ENCODE peak calls at places on chromosome 13, in seven cellular contexts. B is GM12878, X is lung, P is neural progenitor cell, Q is BJ, J is Peyer's patch, I is heart right ventricle. V is an unnamed sample.

GRCh38 chr13:70723732-70724131 is 615.5 kb upstream of the KLHL1 start:
- DNase-seq in P (no peak), Q (no peak), I (no peak), X (no peak), B (no peak), J (no peak), V (no peak)

GRCh38 chr13:32228330-32229041 is 86.7 kb downstream of the ZAR1L start:
- DNase-seq in Q (no peak), J (no peak), B (no peak), I (no peak), X (no peak), P (no peak), V (no peak)

GRCh38 chr13:98827449-98827848 is 75.0 kb upstream of the SLC15A1 start:
- DNase-seq in Q (no peak), P (peak; percentile 67), I (no peak), X (no peak), B (no peak), J (no peak), V (no peak)

GRCh38 chr13:59094149-59094548 is 1069.6 kb downstream of the DIAPH3 start:
- DNase-seq in P (no peak), B (no peak), I (no peak), J (no peak), X (no peak), Q (no peak), V (no peak)

GRCh38 chr13:74710006-74710405 is 575.8 kb upstream of the KLF12 start:
- DNase-seq in B (no peak), Q (peak; percentile 12), X (no peak), J (no peak), I (no peak), P (no peak), V (no peak)

GRCh38 chr13:98279473-98280175 is 102.6 kb upstream of the RNF113B start:
- DNase-seq in B (peak; percentile 41), X (no peak), P (no peak), I (no peak), J (no peak), Q (no peak), V (peak; percentile 5)

GRCh38 chr13:73189365-73189764 is 130.6 kb downstream of the KLF5 start:
- DNase-seq in B (no peak), I (no peak), X (no peak), J (no peak), Q (no peak), P (no peak), V (no peak)

GRCh38 chr13:114002009-114002544 is 28.2 kb upstream of the C13orf46 start:
- DNase-seq in I (no peak), J (no peak), Q (no peak), X (no peak), B (no peak), P (peak; percentile 43), V (no peak)

GRCh38 chr13:39602614-39603366 is at the start of gene LHFPL6:
- DNase-seq in J (peak; percentile 74), B (no peak), Q (no peak), I (peak; percentile 88), P (peak; percentile 90), X (peak; percentile 78), V (peak; percentile 21)

GRCh38 chr13:49627831-49628652 is at the start of gene ARL11:
- DNase-seq in X (peak; percentile 62), B (peak; percentile 39), P (peak; percentile 44), I (peak; percentile 43), J (peak; percentile 74), Q (no peak), V (peak; percentile 45)

GRCh38 chr13:21580736-21581135 is 23.2 kb downstream of the MICU2 start:
- DNase-seq in X (no peak), I (no peak), J (no peak), B (no peak), P (no peak), Q (no peak), V (no peak)

GRCh38 chr13:20383058-20383457 is 142.6 kb downstream of the CRYL1 start:
- DNase-seq in B (no peak), P (no peak), J (no peak), I (no peak), Q (no peak), X (no peak), V (no peak)

GRCh38 chr13:20191311-20191901 is 1.3 kb downstream of the GJB2 start:
- DNase-seq in X (no peak), J (peak; percentile 69), I (no peak), Q (no peak), P (no peak), B (no peak), V (no peak)

GRCh38 chr13:99065250-99066015 is 87.6 kb upstream of the DOCK9 start:
- DNase-seq in I (no peak), P (no peak), J (no peak), Q (no peak), B (no peak), X (no peak), V (no peak)

GRCh38 chr13:37869756-37870488 is at the start of gene TRPC4:
- DNase-seq in Q (no peak), I (peak; percentile 25), P (peak; percentile 86), J (no peak), B (no peak), X (no peak), V (no peak)

GRCh38 chr13:22108283-22108897 is 437.5 kb downstream of the FGF9 start:
- DNase-seq in X (no peak), I (no peak), Q (peak; percentile 26), B (no peak), P (no peak), J (no peak), V (no peak)

DNA sequence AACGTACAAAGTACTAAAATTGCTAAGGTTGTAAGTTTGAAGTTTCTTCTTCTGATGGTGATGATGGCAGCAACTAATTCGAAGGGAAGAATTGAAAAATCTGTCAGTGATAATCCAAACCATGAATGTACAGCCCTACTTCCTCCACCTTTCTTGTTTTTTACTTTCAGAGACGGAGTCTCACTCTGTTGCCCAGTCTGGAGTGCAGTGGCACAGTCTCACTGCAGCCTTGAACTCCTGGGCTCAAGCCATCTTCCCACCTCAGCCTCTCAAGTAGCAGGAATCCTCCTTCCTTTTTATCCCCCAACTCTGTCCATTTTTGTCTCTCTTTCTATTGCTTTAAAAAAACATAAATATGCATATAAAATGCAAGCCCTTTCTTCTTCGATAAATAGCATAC is 112.3 kb upstream of the SOX21 start:
- DNase-seq in Q (no peak), P (no peak), J (no peak), B (no peak), I (no peak), X (no peak), V (no peak)
- H3K4me3 ChIP-seq in Q (no peak overlapping the region), P (no peak overlapping the region), J (no peak overlapping the region), B (no peak overlapping the region), I (no peak overlapping the region), X (no peak overlapping the region), V (no peak overlapping the region)

GRCh38 chr13:110716235-110716505 is 2.7 kb downstream of the ING1 start:
- DNase-seq in X (peak; percentile 52), B (no peak), J (peak; percentile 68), P (peak; percentile 57), I (no peak), Q (no peak), V (no peak)

GRCh38 chr13:110713981-110714797 is 689 bp downstream of the ING1 start:
- DNase-seq in B (no peak), J (peak; percentile 76), I (peak; percentile 61), X (peak; percentile 58), P (peak; percentile 74), Q (no peak), V (no peak)

GRCh38 chr13:110714798-110715394 is 1.4 kb downstream of the ING1 start:
- DNase-seq in P (peak; percentile 74), X (peak; percentile 61), Q (no peak), I (peak; percentile 74), B (no peak), J (peak; percentile 79), V (no peak)

GRCh38 chr13:110713642-110713952 is at the start of gene ING1:
- DNase-seq in P (no peak), B (no peak), X (no peak), I (no peak), Q (no peak), J (no peak), V (no peak)

GRCh38 chr13:110715395-110716234 is 2.1 kb downstream of the ING1 start:
- DNase-seq in B (peak; percentile 99), Q (peak; percentile 99), P (peak; percentile 99), X (peak; percentile 98), J (peak; percentile 98), I (peak; percentile 99), V (peak; percentile 98)
- TF ChIP-seq CTCF in B (peak; percentile 19), Q (peak; percentile 45), P (peak; percentile 11), X (no peak), J (peak; percentile 29), I (no peak), V (peak; percentile 21)

GRCh38 chr13:111166882-111167281 is 51.8 kb downstream of the ARHGEF7 start:
- DNase-seq in Q (no peak), B (no peak), I (no peak), X (no peak), P (no peak), J (no peak), V (no peak)

GRCh38 chr13:111165611-111166010 is 50.5 kb downstream of the ARHGEF7 start:
- DNase-seq in Q (no peak), P (no peak), X (no peak), J (no peak), B (no peak), I (no peak), V (no peak)

GRCh38 chr13:111167290-111167689 is 52.2 kb downstream of the ARHGEF7 start:
- DNase-seq in I (no peak), J (no peak), Q (no peak), P (no peak), B (no peak), X (no peak), V (no peak)

GRCh38 chr13:111168116-111168515 is 53.0 kb downstream of the ARHGEF7 start:
- DNase-seq in I (no peak), J (no peak), P (no peak), Q (no peak), X (no peak), B (no peak), V (no peak)

GRCh38 chr13:111165189-111165588 is 50.1 kb downstream of the ARHGEF7 start:
- DNase-seq in P (no peak), Q (no peak), X (no peak), J (no peak), I (no peak), B (no peak), V (no peak)
- H3K4me3 ChIP-seq in P (no peak overlapping the region), Q (no peak overlapping the region), X (no peak overlapping the region), J (no peak overlapping the region), I (no peak overlapping the region), B (peak overlapping the region; percentile 36), V (no peak overlapping the region)

DNA sequence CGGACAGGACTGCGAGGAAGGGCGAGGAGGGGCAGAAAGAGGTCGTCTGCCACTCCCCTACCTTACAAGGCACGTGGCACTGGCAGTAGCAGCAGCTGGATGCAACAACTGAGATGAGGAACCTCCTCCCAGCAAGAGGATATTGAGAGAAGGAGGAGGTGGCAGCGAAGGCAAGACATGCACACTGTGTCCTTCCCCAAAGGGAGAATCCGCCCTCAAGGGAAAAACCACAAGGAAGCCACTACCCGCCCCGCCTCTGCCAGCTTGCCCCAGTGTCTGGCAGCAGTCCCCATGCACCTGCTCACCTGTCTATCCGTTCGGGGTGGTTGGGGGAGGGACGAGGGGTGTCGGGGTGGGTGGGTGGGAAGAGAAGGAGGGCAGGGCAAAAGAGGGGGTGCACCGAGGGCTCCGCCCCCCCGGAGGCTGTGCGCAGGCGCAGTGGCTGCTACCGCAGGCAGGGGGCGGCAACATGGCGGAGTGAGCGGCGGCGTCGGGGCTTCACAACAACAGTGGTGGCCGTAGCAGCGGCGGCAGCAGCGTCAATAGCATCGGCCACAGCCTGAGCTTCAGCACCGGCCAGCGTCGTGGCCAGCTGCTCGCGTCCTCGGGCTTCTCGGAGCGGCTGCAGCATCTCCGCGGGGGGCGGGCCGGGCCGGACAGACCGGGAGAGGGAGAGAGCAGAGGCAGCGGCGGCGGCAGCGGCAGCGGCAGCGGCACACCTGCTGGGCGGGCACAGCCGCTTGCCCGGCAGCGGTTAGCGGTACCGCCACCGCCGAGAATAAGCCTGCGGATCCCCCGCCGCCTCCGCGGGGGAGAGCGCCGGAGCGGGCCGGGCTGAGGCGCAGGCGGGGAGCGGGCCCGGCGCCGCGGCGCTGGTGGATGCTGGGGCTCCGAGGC is at the start of gene NBEA:
- DNase-seq in I (peak; percentile 74), B (peak; percentile 16), X (peak; percentile 77), P (peak; percentile 94), J (peak; percentile 76), Q (peak; percentile 11), V (peak; percentile 34)
- TF ChIP-seq CTCF in I (peak; percentile 15), B (no peak), X (no peak), P (peak; percentile 21), J (no peak), Q (no peak), V (no peak)

V was measured in GM12864.